ENCODE peak calls at places on chromosomes 11 and 22, in seven cellular contexts. J is CD4-positive, alpha-beta T cell; X is breast epithelium; H is CD8-positive, alpha-beta T cell; E is cardiac fibroblast; C is endothelial cell; N is K562. O is an unnamed sample.

GRCh38 chr11:42407379-42407778 is 904.4 kb upstream of the API5 start:
- DNase-seq in J (no peak), X (no peak), H (no peak), E (peak), C (peak), N (no peak), O (peak)

GRCh38 chr11:58625826-58626460 is 3.5 kb downstream of the CNTF start:
- DNase-seq in J (no peak), X (no peak), H (no peak), E (peak), C (no peak), N (no peak), O (no peak)

GRCh38 chr11:108115495-108116140 is 5.7 kb upstream of the ACAT1 start:
- DNase-seq in J (no peak), X (peak), H (no peak), E (peak), C (no peak), N (no peak), O (no peak)

GRCh38 chr11:15114501-15115475 is at the start of gene INSC:
- DNase-seq in J (no peak), X (no peak), H (no peak), E (peak), C (peak), N (no peak), O (peak)

GRCh38 chr11:41177791-41178190 is 281.7 kb downstream of the LRRC4C start:
- DNase-seq in J (no peak), X (no peak), H (no peak), E (no peak), C (no peak), N (no peak), O (no peak)

GRCh38 chr11:61963282-61964057 is 4.0 kb downstream of the FTH1 start:
- DNase-seq in J (no peak), X (peak), H (peak), E (peak), C (no peak), N (no peak), O (no peak)

GRCh38 chr11:105673089-105673488 is 63.2 kb downstream of the GRIA4 start:
- DNase-seq in J (no peak), X (no peak), H (no peak), E (peak), C (peak), N (peak), O (peak)

GRCh38 chr11:111697910-111698309 is 68.3 kb downstream of the PPP2R1B start:
- DNase-seq in J (no peak), X (no peak), H (no peak), E (no peak), C (no peak), N (no peak), O (no peak)

GRCh38 chr11:9783986-9784385 is 120.1 kb downstream of the SWAP70 start:
- DNase-seq in J (no peak), X (no peak), H (no peak), E (no peak), C (no peak), N (no peak), O (no peak)

GRCh38 chr11:86740628-86741488 is 59.5 kb upstream of the PRSS23 start:
- DNase-seq in J (no peak), X (peak), H (no peak), E (peak), C (no peak), N (peak), O (no peak)

GRCh38 chr11:4065086-4065485 is 29.5 kb upstream of the RRM1 start:
- DNase-seq in J (no peak), X (no peak), H (no peak), E (no peak), C (no peak), N (no peak), O (no peak)

GRCh38 chr11:1896895-1897294 is 5.2 kb upstream of the PRR33 start:
- DNase-seq in J (no peak), X (no peak), H (no peak), E (no peak), C (no peak), N (no peak), O (no peak)

GRCh38 chr22:38943181-38943580 is 14.2 kb upstream of the APOBEC3A start:
- DNase-seq in J (no peak), X (peak), H (no peak), E (no peak), C (no peak), N (no peak), O (no peak)
- TF ChIP-seq CTCF in J (no peak), X (no peak), H (no peak), E (no peak), C (no peak), N (no peak), O (no peak)

DNA sequence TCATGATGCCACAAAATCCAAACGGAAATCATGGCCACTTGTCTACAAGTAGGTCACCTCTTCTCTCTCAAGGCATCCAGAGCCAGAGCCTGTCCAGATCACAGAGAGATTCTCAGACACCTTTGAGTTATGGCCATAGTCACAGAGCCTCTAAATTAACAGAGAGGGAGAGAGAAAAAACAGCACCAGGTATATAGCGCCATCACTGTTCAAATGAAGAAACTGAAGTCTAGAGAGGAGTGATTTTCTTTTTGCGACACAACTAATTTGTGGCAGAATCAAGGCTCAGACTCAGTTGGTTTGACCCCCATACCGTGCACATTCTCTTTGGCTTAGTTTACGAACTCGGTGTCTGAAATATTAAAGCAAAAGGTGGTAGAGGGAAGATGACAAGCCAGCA is 512.9 kb downstream of the NTM start:
- DNase-seq in J (no peak), X (no peak), H (no peak), E (no peak), C (no peak), N (no peak), O (no peak)
- TF ChIP-seq CTCF in J (no peak), X (no peak), H (no peak), E (no peak), C (peak), N (no peak), O (no peak)

GRCh38 chr11:74701351-74701750 is 29.9 kb downstream of the CHRDL2 start:
- DNase-seq in J (no peak), X (no peak), H (no peak), E (peak), C (no peak), N (peak), O (no peak)
- TF ChIP-seq CTCF in J (no peak), X (no peak), H (no peak), E (peak), C (no peak), N (peak), O (no peak)

GRCh38 chr11:104333977-104334376 is 170.0 kb upstream of the PDGFD start:
- DNase-seq in J (no peak), X (no peak), H (no peak), E (no peak), C (peak), N (no peak), O (no peak)
- TF ChIP-seq CTCF in J (no peak), X (no peak), H (no peak), E (peak), C (peak), N (no peak), O (peak)

DNA sequence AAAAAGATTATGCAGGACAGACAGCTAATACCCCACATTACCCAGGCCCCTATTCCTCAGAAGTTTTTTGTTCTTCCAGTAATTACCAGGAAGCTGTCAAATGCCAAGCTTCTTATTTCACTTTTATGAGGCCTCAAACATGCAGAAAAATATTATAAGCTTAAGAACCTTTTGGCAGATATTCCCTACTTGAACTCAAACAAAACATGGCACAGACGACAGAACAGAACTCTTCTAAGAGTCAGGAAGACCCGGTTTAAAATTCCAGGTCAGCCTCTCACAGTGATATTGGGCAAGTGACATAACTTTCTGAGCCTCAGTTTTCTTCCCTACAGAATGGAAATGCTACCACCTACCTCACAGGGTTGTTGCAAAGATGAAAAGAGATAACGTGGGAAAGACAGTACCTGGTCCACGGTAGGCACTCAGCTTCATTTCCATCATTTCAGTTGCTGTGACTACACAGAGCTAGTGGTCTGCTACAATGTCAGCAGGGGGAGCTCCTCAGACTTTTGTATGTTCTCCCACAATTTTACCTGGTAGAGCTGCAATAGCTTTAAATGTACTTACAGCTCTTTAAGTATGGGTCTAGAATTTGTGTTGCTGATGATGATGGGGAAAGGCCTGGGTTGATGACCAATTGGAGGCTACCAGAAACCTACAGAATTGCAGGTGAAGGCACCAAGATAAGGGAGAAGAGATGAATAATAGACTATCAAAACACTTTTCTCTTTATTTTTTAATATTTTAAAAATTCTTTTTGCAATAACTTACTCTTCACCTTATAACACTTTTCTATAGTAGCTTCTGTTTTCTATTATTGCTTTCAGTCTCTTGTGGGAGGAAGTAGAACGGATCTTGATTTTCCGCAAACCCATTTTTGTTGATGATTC is 98.3 kb upstream of the CHRM4 start:
- DNase-seq in J (no peak), X (no peak), H (no peak), E (peak), C (peak), N (peak), O (peak)
- TF ChIP-seq CTCF in J (peak), X (peak), H (peak), E (peak), C (peak), N (peak), O (peak)

DNA sequence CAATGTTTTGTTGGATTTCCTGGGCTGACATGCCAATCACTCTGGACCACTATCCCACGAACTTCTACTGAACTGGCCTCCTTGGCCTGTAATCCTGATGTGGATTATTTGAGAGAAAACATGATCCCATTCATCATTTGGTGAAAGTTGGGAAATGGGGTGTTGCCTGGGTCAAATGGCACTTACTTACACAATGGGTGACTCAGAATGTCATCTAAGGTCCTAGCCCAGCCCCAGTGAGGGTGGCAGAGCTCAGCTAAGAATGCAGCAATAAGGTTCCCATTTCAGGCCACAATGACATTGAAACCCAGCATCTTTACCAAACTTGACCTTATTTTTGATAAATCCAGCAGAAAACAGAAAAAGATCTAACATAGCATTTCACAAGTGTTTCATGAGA is 8.0 kb upstream of the DSCAML1 start:
- DNase-seq in J (no peak), X (no peak), H (no peak), E (no peak), C (no peak), N (no peak), O (no peak)
- TF ChIP-seq CTCF in J (no peak), X (no peak), H (no peak), E (no peak), C (no peak), N (no peak), O (no peak)

GRCh38 chr22:22593964-22594656 is 35.0 kb upstream of the PRAME start:
- DNase-seq in J (peak), X (no peak), H (no peak), E (peak), C (peak), N (peak), O (peak)

GRCh38 chr22:22588485-22589164 is 29.6 kb upstream of the PRAME start:
- DNase-seq in J (no peak), X (no peak), H (no peak), E (no peak), C (no peak), N (no peak), O (no peak)

GRCh38 chr22:22593250-22593649 is 34.2 kb upstream of the PRAME start:
- DNase-seq in J (no peak), X (no peak), H (no peak), E (no peak), C (no peak), N (no peak), O (no peak)

GRCh38 chr22:22590136-22590891 is 31.2 kb upstream of the PRAME start:
- DNase-seq in J (no peak), X (no peak), H (no peak), E (no peak), C (no peak), N (no peak), O (no peak)

DNA sequence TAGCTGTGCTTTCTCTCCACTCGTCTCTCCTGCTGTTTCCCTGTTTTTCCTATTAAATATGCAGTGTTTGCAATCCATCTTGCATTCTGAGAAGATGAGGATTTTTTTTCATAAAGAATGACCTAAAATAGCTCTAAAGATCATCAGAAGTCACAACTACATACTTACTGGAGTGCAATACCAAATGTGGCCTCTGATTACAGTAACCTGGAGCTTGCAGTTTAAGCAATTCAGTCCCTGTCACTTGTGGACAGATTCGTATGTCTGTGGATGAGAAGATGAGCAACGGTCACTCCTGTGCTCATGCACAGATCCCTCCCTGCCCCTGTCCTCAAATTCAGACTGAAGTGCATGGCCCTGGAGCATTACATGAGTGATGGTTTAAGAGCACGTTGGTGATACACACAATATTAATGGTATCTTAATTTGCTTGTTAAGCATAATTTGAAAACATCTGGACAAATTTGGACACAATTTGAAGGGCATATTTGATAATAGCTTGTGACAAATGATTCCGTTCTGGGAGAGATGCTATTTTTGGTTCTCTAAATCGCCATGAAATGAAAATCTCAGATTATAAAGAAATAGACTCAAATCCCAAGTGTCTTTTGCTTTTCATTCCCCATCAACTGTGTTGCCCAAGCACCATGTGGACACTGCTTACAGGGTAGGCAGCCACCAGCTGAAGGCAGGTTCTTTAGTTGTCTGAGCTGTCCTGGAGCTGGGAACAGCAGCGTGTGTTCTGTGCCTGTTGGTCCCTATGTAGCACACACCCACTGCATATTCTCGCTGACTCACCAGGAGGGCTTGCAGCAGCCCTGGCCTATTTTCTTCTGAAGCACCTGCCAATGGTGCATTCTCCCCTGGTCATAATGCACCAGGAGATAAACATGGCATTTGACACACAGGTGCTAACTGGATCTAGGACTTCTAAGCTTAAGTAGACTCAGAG is 32.6 kb upstream of the PRAME start:
- DNase-seq in J (no peak), X (no peak), H (no peak), E (no peak), C (no peak), N (no peak), O (no peak)
- TF ChIP-seq CTCF in J (no peak), X (no peak), H (no peak), E (peak), C (peak), N (no peak), O (peak)

GRCh38 chr11:126192386-126192785 is 19.1 kb downstream of the RPUSD4 start:
- DNase-seq in J (no peak), X (no peak), H (no peak), E (no peak), C (no peak), N (no peak), O (no peak)
- TF ChIP-seq CTCF in J (no peak), X (no peak), H (no peak), E (no peak), C (no peak), N (no peak), O (no peak)

GRCh38 chr22:27405672-27406388 is 395.7 kb downstream of the MN1 start:
- DNase-seq in J (no peak), X (no peak), H (no peak), E (peak), C (peak), N (peak), O (peak)
- TF ChIP-seq CTCF in J (no peak), X (peak), H (no peak), E (peak), C (peak), N (peak), O (peak)